ENCODE peak calls at places on chromosomes 4 and X, in four cellular contexts. J, M, T and I are unnamed samples.

GRCh38 chr4:8765631-8766590 is 105.7 kb downstream of the HMX1 start:
- DNase-seq in J (no peak), T (no peak), M (no peak), I (peak)

GRCh38 chrX:77434949-77435348 is 12.2 kb upstream of the FGF16 start:
- DNase-seq in M (no peak), J (no peak), T (no peak), I (no peak)

GRCh38 chr4:108793413-108793812 is 30.6 kb upstream of the ETNPPL start:
- DNase-seq in T (no peak), M (no peak), J (no peak), I (no peak)

GRCh38 chr4:3762264-3762663 is 3.9 kb upstream of the ADRA2C start:
- DNase-seq in J (no peak), M (no peak), T (no peak), I (no peak)

GRCh38 chr4:159098482-159099127 is 4.3 kb upstream of the RAPGEF2 start:
- DNase-seq in J (no peak), M (no peak), T (no peak), I (no peak)

GRCh38 chr4:83516042-83516772 is 19.7 kb upstream of the GPAT3 start:
- DNase-seq in M (peak), J (no peak), T (peak), I (no peak)

GRCh38 chr4:63211377-63211776 is 1197.9 kb downstream of the TECRL start:
- DNase-seq in T (no peak), M (no peak), J (no peak), I (no peak)

GRCh38 chr4:92304073-92304472 is 307 bp downstream of the GRID2 start:
- DNase-seq in T (no peak), J (no peak), M (no peak), I (no peak)

GRCh38 chr4:22202351-22203343 is 254.1 kb upstream of the KCNIP4 start:
- DNase-seq in J (no peak), T (no peak), M (no peak), I (no peak)

GRCh38 chrX:133792198-133792953 is 193.0 kb downstream of the GPC3 start:
- DNase-seq in J (peak), M (peak), T (peak), I (peak)

GRCh38 chr4:42306221-42307109 is 90.8 kb upstream of the SHISA3 start:
- DNase-seq in T (no peak), M (no peak), J (peak), I (peak)

GRCh38 chr4:2795558-2796260 is 2.8 kb downstream of the SH3BP2 start:
- DNase-seq in T (no peak), M (no peak), J (no peak), I (peak)

GRCh38 chrX:104432321-104432720 is 133.7 kb upstream of the IL1RAPL2 start:
- DNase-seq in T (no peak), M (peak), J (no peak), I (no peak)

GRCh38 chrX:13094374-13094773 is 50.0 kb upstream of the FAM9C start:
- DNase-seq in J (no peak), M (no peak), T (no peak), I (no peak)
- TF ChIP-seq POLR2A in J (no peak), M (no peak), T (no peak), I (no peak)

GRCh38 chrX:150869450-150869849 is 29.0 kb downstream of the CD99L2 start:
- DNase-seq in T (no peak), M (no peak), J (no peak), I (no peak)

GRCh38 chrX:150870059-150870458 is 28.4 kb downstream of the CD99L2 start:
- DNase-seq in M (no peak), T (no peak), J (no peak), I (no peak)

GRCh38 chrX:150868625-150869024 is 29.8 kb downstream of the CD99L2 start:
- DNase-seq in T (peak), J (no peak), M (no peak), I (no peak)

GRCh38 chrX:150871341-150871811 is 27.1 kb downstream of the CD99L2 start:
- DNase-seq in T (no peak), M (no peak), J (no peak), I (no peak)

GRCh38 chrX:150870487-150871340 is 27.8 kb downstream of the CD99L2 start:
- DNase-seq in M (no peak), T (peak), J (no peak), I (no peak)
- H3K27ac ChIP-seq in M (peak), T (no peak), J (peak), I (peak)

DNA sequence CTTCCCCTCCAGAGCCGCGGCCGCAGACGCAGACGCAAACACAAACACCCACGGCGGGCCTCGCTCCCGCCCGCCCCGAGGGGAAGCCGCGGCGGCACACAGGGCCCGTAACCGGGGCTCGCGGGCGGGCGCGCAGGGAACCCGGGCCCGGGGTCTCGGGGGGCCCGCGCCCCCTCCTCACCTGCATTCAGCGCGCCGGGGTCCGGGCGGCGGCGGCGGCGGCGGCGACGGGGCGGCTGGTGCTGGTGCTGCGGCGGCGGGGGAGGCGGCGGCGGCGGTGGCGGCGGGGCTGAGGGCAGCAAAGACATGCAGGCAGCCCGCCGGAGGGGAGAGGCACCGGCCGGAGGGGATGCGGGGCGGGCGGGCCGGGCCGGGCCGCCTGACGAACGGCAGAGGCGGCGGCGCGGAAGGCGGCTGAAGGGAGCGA is 254 bp upstream of the CNOT6L start:
- DNase-seq in J (no peak), M (no peak), T (no peak), I (no peak)
- TF ChIP-seq POLR2A in J (no peak), M (no peak), T (no peak), I (no peak)

DNA sequence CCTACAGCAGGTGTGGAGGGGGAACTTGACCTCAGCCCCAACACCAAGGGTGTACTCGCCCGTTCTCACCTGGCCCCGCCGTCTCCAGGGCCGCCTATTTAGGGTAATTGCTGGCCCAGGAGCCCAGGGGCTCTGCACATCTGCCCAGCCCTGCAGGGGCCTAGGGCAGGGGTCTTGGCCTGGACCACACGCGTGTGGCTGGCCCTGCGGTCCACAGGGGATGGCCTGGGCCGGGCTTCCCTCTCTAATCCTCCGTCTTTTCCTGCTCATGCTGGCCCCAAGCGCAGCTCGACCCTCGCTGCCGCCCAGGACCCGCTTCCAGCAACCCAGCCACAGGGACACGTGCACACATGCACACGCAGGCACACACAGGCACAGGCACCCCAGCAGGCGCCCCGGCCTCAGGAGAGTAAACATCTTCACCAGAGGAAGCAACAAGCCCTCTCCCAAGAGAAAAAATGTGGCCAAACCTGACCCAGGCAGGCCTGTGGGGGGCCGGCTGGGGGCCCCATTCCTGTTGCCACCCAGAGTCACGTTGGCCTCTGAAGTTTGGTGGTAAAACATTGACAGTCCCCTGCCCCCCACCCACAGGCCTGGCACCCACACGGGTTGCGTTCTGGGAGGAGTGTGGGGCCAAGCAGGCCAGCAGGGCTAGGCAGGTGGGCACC is 24.6 kb upstream of the FGFR3 start:
- DNase-seq in M (no peak), T (no peak), J (no peak), I (no peak)
- H3K27ac ChIP-seq in M (peak), T (no peak), J (no peak), I (no peak)

GRCh38 chr4:147620315-147620714 is 3.1 kb downstream of the TMEM184C start:
- DNase-seq in T (no peak), M (no peak), J (no peak), I (no peak)

GRCh38 chr4:147616849-147617172 is 386 bp upstream of the TMEM184C start:
- DNase-seq in T (no peak), J (no peak), M (no peak), I (no peak)

GRCh38 chr4:147617841-147618421 is 734 bp downstream of the TMEM184C start:
- DNase-seq in M (no peak), J (no peak), T (no peak), I (no peak)

GRCh38 chr4:147617173-147617840 is at the start of gene TMEM184C:
- DNase-seq in J (peak), M (peak), T (peak), I (peak)
- TF ChIP-seq POLR2A in J (peak), M (peak), T (peak), I (peak)

GRCh38 chr4:140255467-140255866 is 101.5 kb upstream of the MAML3 start:
- DNase-seq in J (no peak), T (peak), M (no peak), I (no peak)

GRCh38 chr4:140252742-140253555 is 99.0 kb upstream of the MAML3 start:
- DNase-seq in J (peak), M (peak), T (peak), I (peak)

GRCh38 chr4:140252144-140252741 is 98.3 kb upstream of the MAML3 start:
- DNase-seq in J (no peak), T (no peak), M (peak), I (peak)

GRCh38 chr4:140254656-140255299 is 100.8 kb upstream of the MAML3 start:
- DNase-seq in M (no peak), T (no peak), J (no peak), I (no peak)

GRCh38 chr4:140253556-140254027 is 99.6 kb upstream of the MAML3 start:
- DNase-seq in M (no peak), T (no peak), J (no peak), I (no peak)
- H3K27ac ChIP-seq in M (peak), T (peak), J (peak), I (peak)

GRCh38 chr4:139177888-139178609 is 1.0 kb upstream of the ELF2 start:
- DNase-seq in J (peak), T (peak), M (peak), I (peak)
- TF ChIP-seq POLR2A in J (peak), T (peak), M (peak), I (peak)

GRCh38 chrX:53287493-53288138 is 6.2 kb upstream of the IQSEC2 start:
- DNase-seq in M (no peak), T (peak), J (peak), I (peak)
- H3K27ac ChIP-seq in M (peak), T (peak), J (peak), I (peak)

DNA sequence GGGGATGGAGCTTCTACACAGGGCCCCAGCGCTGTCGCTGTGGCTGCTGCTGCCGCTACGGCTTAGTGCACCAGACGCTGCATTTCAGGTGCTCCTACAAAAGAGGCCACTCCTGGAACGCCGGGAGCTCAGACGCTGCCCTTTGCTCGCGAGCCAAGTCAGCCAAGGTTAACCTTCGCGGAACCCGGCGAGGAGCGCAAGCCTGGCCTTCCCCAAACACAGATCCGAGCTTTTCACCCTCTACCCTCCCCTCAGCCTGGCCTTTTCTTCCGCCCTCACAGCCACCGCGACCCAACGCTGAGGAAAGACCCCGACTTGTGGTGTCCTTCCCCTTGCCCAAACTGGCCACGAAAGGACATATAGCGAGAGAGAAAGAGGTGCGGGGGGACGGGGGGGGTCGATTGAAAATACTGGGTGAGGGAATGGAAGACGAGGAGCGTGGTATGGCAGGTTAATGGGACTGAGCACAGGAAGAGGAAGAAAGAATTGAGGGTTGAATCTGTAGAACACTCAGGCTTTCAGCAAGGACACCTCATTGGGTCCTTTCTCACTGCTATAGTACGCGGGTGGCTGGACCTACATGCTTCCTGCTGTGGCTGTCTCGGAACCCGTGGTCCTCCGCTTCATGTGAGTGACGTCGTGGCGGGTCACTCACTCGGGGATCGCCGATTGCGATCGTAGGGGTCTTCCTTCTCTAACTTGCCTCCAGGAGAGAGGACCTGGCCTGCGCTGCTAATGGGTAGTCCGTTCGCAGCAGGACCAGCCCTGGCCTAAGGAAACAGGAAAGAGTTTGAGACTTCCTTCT is at the start of the genes AIMP1 and TBCK:
- DNase-seq in J (peak), M (peak), T (peak), I (peak)
- TF ChIP-seq POLR2A in J (peak), M (peak), T (peak), I (peak)